ENCODE peak calls at places on chromosome 7, in six cellular contexts. One of them, this sample, is unnamed.

GRCh38 chr7:116705419-116705818 is 33.4 kb downstream of the MET start:
- DNase-seq in psoas muscle: no peak
- DNase-seq in AG09309: no peak
- DNase-seq in stomach: no peak
- DNase-seq in HFF-Myc: no peak
- DNase-seq in CD8-positive, alpha-beta T cell: no peak
- DNase-seq in this sample: no peak

GRCh38 chr7:40654171-40654570 is 519.4 kb downstream of the SUGCT start:
- DNase-seq in psoas muscle: no peak
- DNase-seq in AG09309: no peak
- DNase-seq in stomach: no peak
- DNase-seq in HFF-Myc: no peak
- DNase-seq in CD8-positive, alpha-beta T cell: no peak
- DNase-seq in this sample: no peak

GRCh38 chr7:122984021-122984420 is 11.5 kb downstream of the TAS2R16 start:
- DNase-seq in psoas muscle: no peak
- DNase-seq in AG09309: no peak
- DNase-seq in stomach: no peak
- DNase-seq in HFF-Myc: no peak
- DNase-seq in CD8-positive, alpha-beta T cell: no peak
- DNase-seq in this sample: no peak

GRCh38 chr7:107890493-107890961 is 456 bp upstream of the DLD start:
- DNase-seq in psoas muscle: no peak
- DNase-seq in AG09309: no peak
- DNase-seq in stomach: no peak
- DNase-seq in HFF-Myc: no peak
- DNase-seq in CD8-positive, alpha-beta T cell: no peak
- DNase-seq in this sample: peak

GRCh38 chr7:158824028-158824427 is 5.3 kb downstream of the ESYT2 start:
- DNase-seq in psoas muscle: no peak
- DNase-seq in AG09309: no peak
- DNase-seq in stomach: no peak
- DNase-seq in HFF-Myc: no peak
- DNase-seq in CD8-positive, alpha-beta T cell: peak
- DNase-seq in this sample: peak

GRCh38 chr7:4681922-4682620 is at the start of gene FOXK1:
- DNase-seq in psoas muscle: peak
- DNase-seq in AG09309: no peak
- DNase-seq in stomach: peak
- DNase-seq in HFF-Myc: no peak
- DNase-seq in CD8-positive, alpha-beta T cell: peak
- DNase-seq in this sample: peak

GRCh38 chr7:139644191-139644590 is 120.7 kb downstream of the CLEC2L start:
- DNase-seq in psoas muscle: no peak
- DNase-seq in AG09309: no peak
- DNase-seq in stomach: no peak
- DNase-seq in HFF-Myc: no peak
- DNase-seq in CD8-positive, alpha-beta T cell: no peak
- DNase-seq in this sample: no peak

GRCh38 chr7:159160450-159160849 is 15.8 kb upstream of the VIPR2 start:
- DNase-seq in psoas muscle: no peak
- DNase-seq in AG09309: no peak
- DNase-seq in stomach: no peak
- DNase-seq in HFF-Myc: no peak
- DNase-seq in CD8-positive, alpha-beta T cell: no peak
- DNase-seq in this sample: no peak

GRCh38 chr7:110977127-110977776 is 113.7 kb upstream of the LRRN3 start:
- DNase-seq in psoas muscle: no peak
- DNase-seq in AG09309: no peak
- DNase-seq in stomach: no peak
- DNase-seq in HFF-Myc: no peak
- DNase-seq in CD8-positive, alpha-beta T cell: no peak
- DNase-seq in this sample: no peak

GRCh38 chr7:93594250-93594649 is 19.7 kb upstream of the CALCR start:
- DNase-seq in psoas muscle: no peak
- DNase-seq in AG09309: no peak
- DNase-seq in stomach: no peak
- DNase-seq in HFF-Myc: no peak
- DNase-seq in CD8-positive, alpha-beta T cell: no peak
- DNase-seq in this sample: no peak

GRCh38 chr7:155371884-155372781 is 74.5 kb downstream of the INSIG1 start:
- DNase-seq in psoas muscle: peak
- DNase-seq in AG09309: no peak
- DNase-seq in stomach: no peak
- DNase-seq in HFF-Myc: no peak
- DNase-seq in CD8-positive, alpha-beta T cell: no peak
- DNase-seq in this sample: peak

GRCh38 chr7:48101880-48102448 is 12.9 kb downstream of the UPP1 start:
- DNase-seq in psoas muscle: no peak
- DNase-seq in AG09309: no peak
- DNase-seq in stomach: no peak
- DNase-seq in HFF-Myc: no peak
- DNase-seq in CD8-positive, alpha-beta T cell: no peak
- DNase-seq in this sample: no peak

GRCh38 chr7:7791523-7791922 is 73.1 kb upstream of the RPA3 start:
- DNase-seq in psoas muscle: no peak
- DNase-seq in AG09309: no peak
- DNase-seq in stomach: no peak
- DNase-seq in HFF-Myc: no peak
- DNase-seq in CD8-positive, alpha-beta T cell: no peak
- DNase-seq in this sample: no peak

GRCh38 chr7:36190447-36191291 is 37.6 kb downstream of the EEPD1 start:
- DNase-seq in psoas muscle: no peak
- DNase-seq in AG09309: no peak
- DNase-seq in stomach: no peak
- DNase-seq in HFF-Myc: no peak
- DNase-seq in CD8-positive, alpha-beta T cell: no peak
- DNase-seq in this sample: no peak

GRCh38 chr7:44884553-44885393 is 557 bp downstream of the PURB start:
- DNase-seq in psoas muscle: peak
- DNase-seq in AG09309: no peak
- DNase-seq in stomach: peak
- DNase-seq in HFF-Myc: no peak
- DNase-seq in CD8-positive, alpha-beta T cell: peak
- DNase-seq in this sample: peak

GRCh38 chr7:77684030-77684429 is 12.2 kb upstream of the RSBN1L start:
- DNase-seq in psoas muscle: peak
- DNase-seq in AG09309: peak
- DNase-seq in stomach: no peak
- DNase-seq in HFF-Myc: no peak
- DNase-seq in CD8-positive, alpha-beta T cell: no peak
- DNase-seq in this sample: no peak

GRCh38 chr7:44276571-44277101 is 48.8 kb downstream of the CAMK2B start:
- DNase-seq in psoas muscle: peak
- DNase-seq in AG09309: no peak
- DNase-seq in stomach: no peak
- DNase-seq in HFF-Myc: no peak
- DNase-seq in CD8-positive, alpha-beta T cell: no peak
- DNase-seq in this sample: no peak

GRCh38 chr7:31044531-31044930 is 7.6 kb upstream of the ADCYAP1R1 start:
- DNase-seq in psoas muscle: no peak
- DNase-seq in AG09309: no peak
- DNase-seq in stomach: no peak
- DNase-seq in HFF-Myc: no peak
- DNase-seq in CD8-positive, alpha-beta T cell: no peak
- DNase-seq in this sample: no peak

GRCh38 chr7:37683263-37684120 is at the start of gene GPR141:
- DNase-seq in psoas muscle: no peak
- DNase-seq in AG09309: no peak
- DNase-seq in stomach: no peak
- DNase-seq in HFF-Myc: no peak
- DNase-seq in CD8-positive, alpha-beta T cell: no peak
- DNase-seq in this sample: peak

GRCh38 chr7:83957333-83957732 is 237.3 kb downstream of the SEMA3A start:
- DNase-seq in psoas muscle: no peak
- DNase-seq in AG09309: no peak
- DNase-seq in stomach: no peak
- DNase-seq in HFF-Myc: no peak
- DNase-seq in CD8-positive, alpha-beta T cell: no peak
- DNase-seq in this sample: no peak

GRCh38 chr7:135168001-135168400 is 2.5 kb downstream of the CYREN start:
- DNase-seq in psoas muscle: peak
- DNase-seq in AG09309: no peak
- DNase-seq in stomach: no peak
- DNase-seq in HFF-Myc: no peak
- DNase-seq in CD8-positive, alpha-beta T cell: no peak
- DNase-seq in this sample: no peak

GRCh38 chr7:46881507-46882127 is 700.3 kb downstream of the TNS3 start:
- DNase-seq in psoas muscle: no peak
- DNase-seq in AG09309: no peak
- DNase-seq in stomach: no peak
- DNase-seq in HFF-Myc: no peak
- DNase-seq in CD8-positive, alpha-beta T cell: no peak
- DNase-seq in this sample: no peak

GRCh38 chr7:95491634-95492314 is 6.0 kb downstream of the ASB4 start:
- DNase-seq in psoas muscle: no peak
- DNase-seq in AG09309: no peak
- DNase-seq in stomach: no peak
- DNase-seq in HFF-Myc: no peak
- DNase-seq in CD8-positive, alpha-beta T cell: no peak
- DNase-seq in this sample: no peak

GRCh38 chr7:1912472-1913289 is 242.6 kb downstream of the ELFN1 start:
- DNase-seq in psoas muscle: peak
- DNase-seq in AG09309: peak
- DNase-seq in stomach: no peak
- DNase-seq in HFF-Myc: no peak
- DNase-seq in CD8-positive, alpha-beta T cell: no peak
- DNase-seq in this sample: no peak
- TF ChIP-seq CTCF in psoas muscle: no peak
- TF ChIP-seq CTCF in AG09309: peak
- TF ChIP-seq CTCF in stomach: no peak
- TF ChIP-seq CTCF in HFF-Myc: peak
- TF ChIP-seq CTCF in CD8-positive, alpha-beta T cell: no peak
- TF ChIP-seq CTCF in this sample: no peak

GRCh38 chr7:85025312-85025756 is 161.5 kb downstream of the SEMA3D start:
- DNase-seq in psoas muscle: no peak
- DNase-seq in AG09309: no peak
- DNase-seq in stomach: peak
- DNase-seq in HFF-Myc: no peak
- DNase-seq in CD8-positive, alpha-beta T cell: no peak
- DNase-seq in this sample: no peak

GRCh38 chr7:85033263-85033662 is 153.6 kb downstream of the SEMA3D start:
- DNase-seq in psoas muscle: no peak
- DNase-seq in AG09309: no peak
- DNase-seq in stomach: no peak
- DNase-seq in HFF-Myc: no peak
- DNase-seq in CD8-positive, alpha-beta T cell: no peak
- DNase-seq in this sample: no peak

GRCh38 chr7:85031475-85031874 is 155.4 kb downstream of the SEMA3D start:
- DNase-seq in psoas muscle: no peak
- DNase-seq in AG09309: no peak
- DNase-seq in stomach: no peak
- DNase-seq in HFF-Myc: no peak
- DNase-seq in CD8-positive, alpha-beta T cell: no peak
- DNase-seq in this sample: no peak

DNA sequence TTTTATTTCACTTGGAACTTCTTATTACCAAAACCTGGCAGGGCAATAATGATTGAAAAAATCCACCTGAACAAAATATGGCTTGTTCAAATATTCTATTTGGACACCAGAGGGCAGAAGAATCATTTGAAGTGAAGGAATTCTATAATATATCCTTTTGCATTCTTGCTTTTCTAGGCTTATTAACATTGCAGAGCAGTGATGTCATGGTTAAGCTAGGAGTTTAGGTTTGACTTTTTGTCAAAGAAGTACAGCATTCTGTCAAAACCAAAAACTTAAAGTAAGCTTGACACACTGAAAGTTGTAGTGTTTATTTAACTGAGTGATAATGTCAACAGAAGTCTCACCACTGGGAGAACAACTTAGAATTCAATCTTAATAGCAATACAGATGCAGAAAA is 156.0 kb downstream of the SEMA3D start:
- DNase-seq in psoas muscle: no peak
- DNase-seq in AG09309: peak
- DNase-seq in stomach: no peak
- DNase-seq in HFF-Myc: peak
- DNase-seq in CD8-positive, alpha-beta T cell: no peak
- DNase-seq in this sample: peak
- TF ChIP-seq CTCF in psoas muscle: peak
- TF ChIP-seq CTCF in AG09309: peak
- TF ChIP-seq CTCF in stomach: no peak
- TF ChIP-seq CTCF in HFF-Myc: peak
- TF ChIP-seq CTCF in CD8-positive, alpha-beta T cell: peak
- TF ChIP-seq CTCF in this sample: no peak

DNA sequence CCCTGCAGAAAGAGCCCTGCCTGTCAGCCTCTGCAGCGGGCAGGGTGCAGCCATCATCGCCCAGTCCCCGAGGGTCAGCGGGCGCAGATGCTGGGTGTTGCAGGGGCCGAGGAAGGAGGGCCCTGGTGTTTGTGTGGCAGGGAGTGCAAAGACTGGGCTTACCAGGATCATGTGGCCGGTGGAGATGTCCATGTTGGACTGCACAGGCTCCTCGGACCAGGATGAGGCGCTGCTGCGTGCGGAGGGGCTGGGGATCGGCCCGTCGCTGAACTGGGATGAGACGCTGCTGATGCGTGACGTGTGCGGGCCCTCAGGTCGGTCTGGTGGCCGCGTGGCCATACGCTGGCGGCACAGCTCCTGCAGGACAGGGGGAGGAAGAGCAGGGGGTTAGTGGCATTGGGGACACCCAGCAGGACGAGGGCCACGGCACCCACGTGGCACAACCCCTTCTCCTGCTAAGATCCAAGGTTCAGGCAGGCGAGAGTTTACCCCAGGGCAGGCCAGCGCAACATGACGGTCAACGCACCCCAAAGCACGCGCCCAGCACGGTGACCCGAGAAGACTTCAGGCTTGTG is 319.5 kb downstream of the DNAJB6 start:
- DNase-seq in psoas muscle: no peak
- DNase-seq in AG09309: no peak
- DNase-seq in stomach: no peak
- DNase-seq in HFF-Myc: no peak
- DNase-seq in CD8-positive, alpha-beta T cell: no peak
- DNase-seq in this sample: no peak
- TF ChIP-seq CTCF in psoas muscle: no peak
- TF ChIP-seq CTCF in AG09309: no peak
- TF ChIP-seq CTCF in stomach: no peak
- TF ChIP-seq CTCF in HFF-Myc: no peak
- TF ChIP-seq CTCF in CD8-positive, alpha-beta T cell: no peak
- TF ChIP-seq CTCF in this sample: no peak

GRCh38 chr7:100472121-100472851 is 6.7 kb downstream of the TSC22D4 start:
- DNase-seq in psoas muscle: no peak
- DNase-seq in AG09309: no peak
- DNase-seq in stomach: no peak
- DNase-seq in HFF-Myc: no peak
- DNase-seq in CD8-positive, alpha-beta T cell: no peak
- DNase-seq in this sample: no peak

GRCh38 chr7:100475549-100475948 is 3.5 kb downstream of the TSC22D4 start:
- DNase-seq in psoas muscle: peak
- DNase-seq in AG09309: no peak
- DNase-seq in stomach: no peak
- DNase-seq in HFF-Myc: no peak
- DNase-seq in CD8-positive, alpha-beta T cell: no peak
- DNase-seq in this sample: peak

GRCh38 chr7:100471021-100471420 is 7.0 kb upstream of the SPACDR start:
- DNase-seq in psoas muscle: no peak
- DNase-seq in AG09309: no peak
- DNase-seq in stomach: no peak
- DNase-seq in HFF-Myc: no peak
- DNase-seq in CD8-positive, alpha-beta T cell: no peak
- DNase-seq in this sample: no peak

GRCh38 chr7:100476108-100476780 is 2.8 kb downstream of the TSC22D4 start:
- DNase-seq in psoas muscle: no peak
- DNase-seq in AG09309: no peak
- DNase-seq in stomach: no peak
- DNase-seq in HFF-Myc: no peak
- DNase-seq in CD8-positive, alpha-beta T cell: no peak
- DNase-seq in this sample: no peak

GRCh38 chr7:100472854-100473499 is 6.0 kb downstream of the TSC22D4 start:
- DNase-seq in psoas muscle: peak
- DNase-seq in AG09309: no peak
- DNase-seq in stomach: no peak
- DNase-seq in HFF-Myc: no peak
- DNase-seq in CD8-positive, alpha-beta T cell: no peak
- DNase-seq in this sample: no peak
- TF ChIP-seq CTCF in psoas muscle: no peak
- TF ChIP-seq CTCF in AG09309: no peak
- TF ChIP-seq CTCF in stomach: no peak
- TF ChIP-seq CTCF in HFF-Myc: no peak
- TF ChIP-seq CTCF in CD8-positive, alpha-beta T cell: no peak
- TF ChIP-seq CTCF in this sample: no peak